ENCODE peak calls at places on chromosomes 4 and X, in six cellular contexts. E is H1, A is H9, M is mesenchymal stem cell, K is IMR-90, G is trophoblast cell. U is an unnamed sample.

GRCh38 chrX:45803383-45803921 is 602.8 kb upstream of the DIPK2B start:
- DNase-seq in E (no peak), A (no peak), M (peak; percentile 90), K (peak; percentile 94), G (peak; percentile 54), U (no peak)

GRCh38 chrX:40171513-40172168 is 73.9 kb upstream of the BCOR start:
- DNase-seq in E (peak; percentile 42), A (peak; percentile 36), M (peak; percentile 86), K (no peak), G (no peak), U (no peak)

GRCh38 chr4:4837921-4838601 is 21.4 kb upstream of the MSX1 start:
- DNase-seq in E (no peak), A (peak; percentile 29), M (no peak), K (peak; percentile 17), G (no peak), U (peak; percentile 35)

GRCh38 chr4:109945056-109945455 is 32.4 kb downstream of the EGF start:
- DNase-seq in E (no peak), A (no peak), M (peak; percentile 10), K (no peak), G (peak; percentile 2), U (no peak)

GRCh38 chrX:103791826-103792458 is 15.3 kb downstream of the PLP1 start:
- DNase-seq in E (no peak), A (no peak), M (no peak), K (peak; percentile 48), G (no peak), U (no peak)

GRCh38 chr4:26861434-26862186 is 969 bp downstream of the STIM2 start:
- DNase-seq in E (peak; percentile 70), A (peak; percentile 58), M (peak; percentile 87), K (peak; percentile 65), G (peak; percentile 26), U (peak; percentile 63)

GRCh38 chr4:74855879-74856278 is 61.6 kb upstream of the BTC start:
- DNase-seq in E (no peak), A (no peak), M (no peak), K (no peak), G (no peak), U (no peak)

GRCh38 chr4:3877236-3877635 is 111.1 kb downstream of the ADRA2C start:
- DNase-seq in E (no peak), A (no peak), M (no peak), K (no peak), G (no peak), U (no peak)

GRCh38 chr4:42331914-42332368 is 65.3 kb upstream of the SHISA3 start:
- DNase-seq in E (no peak), A (no peak), M (peak; percentile 78), K (peak; percentile 56), G (no peak), U (no peak)

GRCh38 chrX:77493677-77494553 is 46.7 kb downstream of the FGF16 start:
- DNase-seq in E (peak; percentile 47), A (peak; percentile 85), M (peak; percentile 88), K (peak; percentile 88), G (peak; percentile 52), U (peak; percentile 1)

GRCh38 chrX:3360881-3361280 is 14.4 kb upstream of the MXRA5 start:
- DNase-seq in E (no peak), A (no peak), M (no peak), K (no peak), G (no peak), U (no peak)

DNA sequence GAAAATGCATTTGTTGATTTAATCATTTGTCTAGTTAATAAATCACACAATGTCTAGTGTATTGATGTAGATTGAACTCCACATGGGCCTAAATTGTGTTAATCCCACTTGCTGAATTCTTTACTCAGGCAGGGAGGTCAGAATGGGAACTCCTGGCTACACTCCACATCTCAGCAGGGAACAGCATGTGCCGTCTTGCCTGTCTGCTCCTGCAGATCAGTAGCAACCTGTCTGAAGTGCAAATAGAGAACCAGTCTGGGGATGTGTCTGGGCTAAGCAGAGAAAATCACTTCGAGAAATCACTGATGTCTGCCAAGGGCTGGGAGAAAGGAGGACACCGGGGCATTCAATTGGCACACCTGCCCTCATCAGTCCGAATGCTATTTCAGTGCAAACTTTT is 16.5 kb upstream of the MXRA5 start:
- DNase-seq in E (no peak), A (no peak), M (no peak), K (no peak), G (no peak), U (no peak)
- H4K91ac ChIP-seq in E (no peak overlapping the region), A (no peak overlapping the region), M (no peak overlapping the region), K (no peak overlapping the region), G (no peak overlapping the region), U (no peak overlapping the region)

GRCh38 chr4:54783402-54784110 is 125.8 kb downstream of the KIT start:
- DNase-seq in E (no peak), A (no peak), M (peak; percentile 19), K (no peak), G (peak; percentile 6), U (no peak)

GRCh38 chr4:54779797-54780196 is 122.0 kb downstream of the KIT start:
- DNase-seq in E (no peak), A (no peak), M (no peak), K (no peak), G (no peak), U (no peak)

GRCh38 chr4:54781771-54782170 is 124.0 kb downstream of the KIT start:
- DNase-seq in E (no peak), A (no peak), M (no peak), K (no peak), G (no peak), U (no peak)

DNA sequence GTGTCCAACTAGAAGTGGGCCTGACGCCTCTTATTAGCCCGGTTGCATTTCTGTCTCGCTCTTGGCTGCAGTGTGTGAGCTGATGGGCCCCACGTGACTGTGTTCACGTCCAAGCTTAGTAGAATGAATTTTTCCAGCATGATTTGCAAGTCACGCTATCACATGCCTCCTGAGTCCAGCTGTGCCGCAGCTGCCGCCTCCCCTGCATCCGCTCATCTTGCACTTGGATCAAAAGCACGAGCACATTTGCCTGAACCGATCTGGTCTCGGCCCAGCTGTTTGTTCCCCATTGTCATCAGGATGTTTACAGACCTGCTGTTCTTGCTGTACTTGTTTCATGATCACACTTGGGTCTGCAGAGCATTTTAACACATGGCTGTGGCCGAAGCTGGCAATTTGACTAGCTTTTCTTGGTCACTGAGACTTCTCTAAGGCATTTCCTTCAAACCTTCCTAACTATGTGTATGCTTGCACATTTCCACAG is 126.5 kb downstream of the KIT start:
- DNase-seq in E (no peak), A (no peak), M (peak; percentile 77), K (peak; percentile 91), G (peak; percentile 15), U (no peak)
- H3K27ac ChIP-seq in E (no peak overlapping the region), A (no peak overlapping the region), M (no peak overlapping the region), K (peak overlapping the region; percentile 95), G (no peak overlapping the region), U (no peak overlapping the region)

GRCh38 chr4:89296871-89297270 is 10.7 kb downstream of the GPRIN3 start:
- DNase-seq in E (no peak), A (no peak), M (no peak), K (no peak), G (no peak), U (no peak)

GRCh38 chr4:89295415-89295927 is 12.1 kb downstream of the GPRIN3 start:
- DNase-seq in E (no peak), A (no peak), M (no peak), K (no peak), G (no peak), U (no peak)

GRCh38 chr4:89298160-89298559 is 9.4 kb downstream of the GPRIN3 start:
- DNase-seq in E (no peak), A (no peak), M (no peak), K (no peak), G (no peak), U (no peak)

GRCh38 chr4:89294583-89295244 is 12.9 kb downstream of the GPRIN3 start:
- DNase-seq in E (no peak), A (no peak), M (peak; percentile 33), K (no peak), G (no peak), U (no peak)

GRCh38 chr4:89296399-89296798 is 11.2 kb downstream of the GPRIN3 start:
- DNase-seq in E (no peak), A (no peak), M (no peak), K (no peak), G (no peak), U (no peak)
- H4K91ac ChIP-seq in E (no peak overlapping the region), A (no peak overlapping the region), M (no peak overlapping the region), K (no peak overlapping the region), G (no peak overlapping the region), U (no peak overlapping the region)

DNA sequence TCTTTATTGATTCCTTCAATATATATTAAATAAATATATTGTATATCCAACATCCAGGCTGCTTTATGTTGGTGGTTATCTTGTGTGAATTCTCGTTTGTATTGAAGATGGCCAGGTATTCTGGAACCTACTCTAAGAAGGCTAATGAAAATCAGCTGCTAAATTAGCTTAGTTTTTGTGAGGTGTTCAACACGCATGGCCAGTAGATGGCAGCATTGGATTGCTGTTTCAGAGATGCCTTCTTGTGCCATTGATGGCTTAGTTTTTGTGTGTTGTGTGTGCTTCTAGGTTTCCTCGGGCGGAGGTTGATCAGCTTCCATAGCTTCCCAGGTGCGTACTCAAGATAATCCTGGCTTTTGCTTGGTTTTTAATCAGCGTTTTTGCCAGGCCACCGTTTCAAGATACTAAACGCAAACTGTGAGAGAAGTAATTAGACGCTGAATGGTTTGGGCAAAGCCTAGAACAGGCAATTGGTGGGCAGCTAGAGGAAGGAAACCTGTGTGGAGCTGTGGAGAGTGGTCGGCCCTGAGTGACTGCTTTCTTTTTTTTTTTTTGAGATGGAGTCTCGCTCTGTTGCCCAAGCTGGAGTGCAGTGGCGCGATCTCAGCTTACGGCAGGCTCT is 15.1 kb downstream of the NOCT start:
- DNase-seq in E (peak; percentile 78), A (peak; percentile 77), M (peak; percentile 84), K (peak; percentile 83), G (peak; percentile 67), U (peak; percentile 79)
- H3K27ac ChIP-seq in E (no peak overlapping the region), A (no peak overlapping the region), M (no peak overlapping the region), K (no peak overlapping the region), G (no peak overlapping the region), U (no peak overlapping the region)

GRCh38 chr4:8557151-8558076 is 22.8 kb upstream of the GPR78 start:
- DNase-seq in E (no peak), A (no peak), M (no peak), K (no peak), G (no peak), U (no peak)
- H4K91ac ChIP-seq in E (no peak overlapping the region), A (no peak overlapping the region), M (no peak overlapping the region), K (no peak overlapping the region), G (peak overlapping the region; percentile 93), U (no peak overlapping the region)

GRCh38 chrX:43881410-43882293 is 598 bp downstream of the MAOB start:
- DNase-seq in E (no peak), A (no peak), M (no peak), K (no peak), G (no peak), U (no peak)
- H3K27ac ChIP-seq in E (no peak overlapping the region), A (no peak overlapping the region), M (no peak overlapping the region), K (no peak overlapping the region), G (no peak overlapping the region), U (no peak overlapping the region)

DNA sequence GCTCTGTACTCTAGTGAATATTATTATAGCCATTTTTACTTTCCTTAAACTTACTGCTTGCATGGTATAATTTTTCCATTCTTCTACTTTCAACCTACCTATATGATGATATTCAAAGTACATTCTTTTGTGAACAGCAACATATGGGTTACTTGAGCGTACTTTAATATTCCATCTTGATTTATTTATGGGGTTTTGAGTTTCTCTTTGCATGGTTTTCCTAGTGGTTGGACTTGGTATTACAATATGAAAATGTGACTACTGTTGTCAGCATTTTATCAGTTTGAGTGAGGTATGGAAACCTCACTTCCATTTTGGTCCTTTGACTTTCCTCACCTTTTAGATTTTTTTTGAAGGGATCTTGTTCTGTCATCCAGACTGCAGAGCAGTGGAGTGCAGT is 35.9 kb downstream of the ADGRG4 start:
- DNase-seq in E (no peak), A (no peak), M (peak; percentile 2), K (no peak), G (no peak), U (no peak)
- H4K91ac ChIP-seq in E (no peak overlapping the region), A (no peak overlapping the region), M (no peak overlapping the region), K (no peak overlapping the region), G (no peak overlapping the region), U (no peak overlapping the region)

U was measured in neuronal stem cell.